ENCODE peak calls at places on chromosomes 1 and 21, in six cellular contexts. X, I, R, G, S and Z are unnamed samples.

GRCh38 chr1:154960446-154961136 is 991 bp downstream of the PYGO2 start:
- DNase-seq in R (no peak), X (no peak), S (no peak), I (no peak), G (no peak), Z (no peak)

GRCh38 chr1:84504580-84505021 is 1.6 kb upstream of the SPATA1 start:
- DNase-seq in X (peak; percentile 23), I (peak; percentile 65), R (no peak), S (no peak), G (no peak), Z (no peak)

GRCh38 chr1:168435439-168435838 is 108.4 kb downstream of the XCL2 start:
- DNase-seq in R (no peak), G (no peak), I (no peak), X (no peak), S (no peak), Z (no peak)

GRCh38 chr21:41840880-41841279 is 38.3 kb downstream of the PRDM15 start:
- DNase-seq in G (no peak), R (no peak), X (no peak), S (no peak), I (no peak), Z (no peak)

GRCh38 chr1:94697839-94698238 is 122.3 kb upstream of the SLC44A3 start:
- DNase-seq in S (no peak), X (peak; percentile 41), I (no peak), R (no peak), G (no peak), Z (no peak)

GRCh38 chr1:67685558-67686271 is 714 bp downstream of the GADD45A start:
- DNase-seq in G (peak; percentile 65), X (peak; percentile 69), I (peak; percentile 51), S (peak; percentile 19), R (peak; percentile 59), Z (peak; percentile 55)

GRCh38 chr1:25754421-25755195 is 45.4 kb upstream of the SELENON start:
- DNase-seq in S (no peak), X (no peak), I (no peak), R (no peak), G (no peak), Z (no peak)

GRCh38 chr1:212692774-212693644 is 6.6 kb downstream of the BATF3 start:
- DNase-seq in G (no peak), I (no peak), S (no peak), X (no peak), R (no peak), Z (no peak)

GRCh38 chr1:69766431-69766830 is 198.7 kb downstream of the LRRC7 start:
- DNase-seq in S (no peak), X (no peak), R (no peak), I (no peak), G (no peak), Z (no peak)

GRCh38 chr21:18354947-18355346 is 48.6 kb downstream of the TMPRSS15 start:
- DNase-seq in S (no peak), X (no peak), G (no peak), R (no peak), I (no peak), Z (no peak)

GRCh38 chr1:84961316-84961715 is 35.6 kb downstream of the MCOLN2 start:
- DNase-seq in G (no peak), I (peak; percentile 65), X (no peak), R (no peak), S (no peak), Z (no peak)

GRCh38 chr21:43325968-43326367 is 101.0 kb downstream of the SIK1 start:
- DNase-seq in G (no peak), R (no peak), S (no peak), X (no peak), I (no peak), Z (no peak)

GRCh38 chr1:54571803-54572202 is 23.8 kb downstream of the ACOT11 start:
- DNase-seq in G (no peak), S (no peak), R (no peak), X (no peak), I (peak; percentile 57), Z (no peak)

GRCh38 chr1:106344494-106344893 is 712.0 kb upstream of the PRMT6 start:
- DNase-seq in G (no peak), X (no peak), R (no peak), I (no peak), S (no peak), Z (no peak)

GRCh38 chr1:29105822-29106221 is 17.9 kb downstream of the TMEM200B start:
- DNase-seq in S (no peak), R (peak; percentile 53), I (no peak), G (no peak), X (no peak), Z (no peak)

GRCh38 chr1:204180133-204180532 is 14.0 kb upstream of the REN start:
- DNase-seq in S (no peak), G (no peak), I (no peak), X (no peak), R (no peak), Z (no peak)

GRCh38 chr1:230696722-230697432 is 17.0 kb downstream of the AGT start:
- DNase-seq in S (no peak), I (no peak), R (no peak), X (no peak), G (no peak), Z (no peak)

GRCh38 chr1:37177230-37177864 is 143.0 kb upstream of the GRIK3 start:
- DNase-seq in R (peak; percentile 49), G (no peak), I (peak; percentile 8), S (no peak), X (peak; percentile 46), Z (no peak)

GRCh38 chr1:59409986-59410385 is 113.1 kb downstream of the FGGY start:
- DNase-seq in I (no peak), X (no peak), S (no peak), G (no peak), R (no peak), Z (no peak)

GRCh38 chr1:172906778-172907592 is 143.8 kb downstream of the TNFSF18 start:
- DNase-seq in R (peak; percentile 45), G (no peak), I (peak; percentile 84), S (no peak), X (peak; percentile 43), Z (no peak)

GRCh38 chr21:32813265-32813903 is 41.8 kb upstream of the PAXBP1 start:
- DNase-seq in X (peak; percentile 48), I (no peak), G (peak; percentile 29), R (no peak), S (no peak), Z (peak; percentile 30)

GRCh38 chr1:200182701-200183100 is 155.2 kb downstream of the NR5A2 start:
- DNase-seq in S (no peak), R (no peak), I (no peak), X (no peak), G (no peak), Z (no peak)

GRCh38 chr1:28508435-28508754 is 2.6 kb downstream of the RCC1 start:
- DNase-seq in I (no peak), G (no peak), R (no peak), S (no peak), X (no peak), Z (no peak)

DNA sequence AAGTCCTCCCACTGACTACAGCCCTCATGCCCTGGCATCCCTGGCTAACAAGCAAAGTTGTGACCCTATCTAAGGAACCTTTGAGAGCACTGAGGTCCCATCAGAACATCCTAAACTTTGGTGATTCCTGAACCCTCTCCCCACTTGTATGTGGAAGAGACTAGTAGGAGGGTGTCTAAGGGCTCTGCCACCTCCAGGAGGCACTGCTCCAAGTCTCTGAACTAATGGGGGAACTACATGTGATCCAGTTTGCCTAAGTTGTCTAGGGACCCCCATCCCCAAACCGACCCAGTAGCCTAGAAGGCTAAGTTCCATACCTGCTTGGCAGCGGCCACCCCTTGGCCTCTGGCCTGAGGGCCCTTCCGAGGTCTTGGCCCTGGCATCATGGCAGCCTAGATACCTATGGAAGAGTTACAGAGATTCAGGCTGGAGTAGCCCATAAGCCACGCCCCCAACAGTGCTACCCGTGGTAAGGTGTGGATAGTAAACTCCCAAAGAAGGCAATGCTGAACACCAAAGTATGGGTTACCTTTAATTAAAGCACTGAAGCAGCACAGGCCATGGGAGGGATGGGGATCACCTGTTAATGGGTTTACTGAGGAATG is 1.7 kb downstream of the CC2D1B start:
- DNase-seq in G (no peak), R (no peak), S (no peak), I (no peak), X (no peak), Z (no peak)
- TF ChIP-seq CTCF in G (peak; percentile 15), R (no peak), S (no peak), I (no peak), X (no peak), Z (no peak)

DNA sequence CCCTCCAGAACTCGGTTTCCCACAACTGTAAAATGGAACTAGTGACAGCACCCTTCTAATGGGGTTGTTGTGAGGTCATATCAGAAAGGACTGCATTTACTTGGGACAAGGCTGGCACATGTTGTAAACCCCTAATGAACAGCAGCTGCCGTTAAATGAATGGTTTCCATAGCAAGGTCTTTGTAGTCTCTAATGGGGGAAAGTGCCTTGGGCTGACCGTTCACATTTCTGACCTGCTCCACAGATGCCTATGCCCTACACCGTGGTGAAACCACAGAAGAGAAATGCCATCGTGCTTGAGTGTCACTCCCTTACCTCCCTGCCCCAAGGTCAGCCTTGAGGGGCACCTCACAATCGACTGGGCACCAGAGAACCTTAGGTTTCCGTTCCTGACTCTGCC is 143.1 kb downstream of the ZSCAN20 start:
- DNase-seq in G (no peak), I (no peak), X (no peak), R (no peak), S (no peak), Z (no peak)
- TF ChIP-seq CTCF in G (no peak), I (no peak), X (no peak), R (no peak), S (no peak), Z (no peak)

GRCh38 chr1:92299477-92300125 is 742 bp downstream of the RPAP2 start:
- DNase-seq in X (peak; percentile 5), S (no peak), I (peak; percentile 13), R (no peak), G (no peak), Z (no peak)

GRCh38 chr1:92298573-92299476 is at the start of the genes GLMN and RPAP2:
- DNase-seq in R (peak; percentile 83), G (peak; percentile 94), X (peak; percentile 95), S (peak; percentile 56), I (peak; percentile 83), Z (peak; percentile 92)

GRCh38 chr1:92301021-92301420 is 2.2 kb downstream of the RPAP2 start:
- DNase-seq in I (no peak), S (no peak), X (no peak), R (no peak), G (no peak), Z (no peak)

GRCh38 chr1:92298213-92298572 is 594 bp downstream of the GLMN start:
- DNase-seq in I (no peak), R (no peak), S (no peak), G (no peak), X (peak; percentile 16), Z (no peak)
- TF ChIP-seq CTCF in I (peak; percentile 12), R (no peak), S (no peak), G (no peak), X (peak; percentile 50), Z (no peak)

DNA sequence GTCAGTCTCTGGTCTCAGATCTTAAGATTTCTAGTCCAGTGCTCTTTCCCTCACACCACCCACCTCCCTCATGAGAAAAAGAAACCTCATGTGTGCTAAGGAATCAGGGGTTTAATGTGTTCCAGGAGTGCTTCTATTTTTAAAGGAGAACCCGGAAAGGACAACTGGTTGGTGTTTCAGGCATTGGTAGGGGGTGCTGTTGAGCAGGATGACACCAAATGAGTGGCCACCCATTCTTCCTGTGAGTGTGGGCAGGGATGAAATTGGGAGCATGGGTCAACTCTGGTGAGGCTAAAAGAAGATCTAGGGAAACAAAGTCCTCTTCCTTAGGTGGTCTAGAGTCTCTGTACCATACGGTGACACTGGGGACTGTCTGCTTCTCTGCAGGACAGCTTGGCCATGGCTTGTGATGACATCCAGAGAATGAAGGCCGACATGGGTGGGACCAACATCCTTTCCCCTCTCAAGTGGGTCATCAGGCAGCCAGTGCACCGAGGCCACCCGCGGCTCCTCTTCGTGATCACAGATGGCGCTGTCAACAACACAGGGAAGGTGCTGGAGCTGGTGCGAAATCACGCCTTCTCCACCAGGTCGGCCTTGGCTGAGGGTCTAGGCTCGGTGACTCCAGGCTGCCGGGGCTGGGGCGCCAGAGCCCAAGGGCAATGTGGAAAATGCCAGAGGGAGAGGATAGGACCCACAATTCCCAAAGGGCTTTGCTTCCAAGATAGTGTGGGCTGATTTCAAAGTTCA is 39.3 kb downstream of the VWA5B1 start:
- DNase-seq in X (no peak), G (no peak), R (peak; percentile 8), I (no peak), S (no peak), Z (no peak)
- TF ChIP-seq CTCF in X (no peak), G (peak; percentile 26), R (no peak), I (peak; percentile 18), S (no peak), Z (peak; percentile 18)